ENCODE peak calls at places on chromosomes 3 and 15, in seven cellular contexts. Z is HCT116; G is psoas muscle; H is effector memory CD4-positive, alpha-beta T cell; F is kidney; J is tibial artery; C is DND-41. B is an unnamed sample. For H3K36me3, the result is how much of the 10 kb centered on the place peaks cover.

GRCh38 chr15:43218908-43219706 is 1.7 kb downstream of the EPB42 start:
- DNase-seq in J (peak), H (no peak), F (no peak), C (peak), G (no peak), Z (no peak), B (peak)

GRCh38 chr3:70108072-70108471 is 108.5 kb downstream of the SAMMSON start:
- DNase-seq in C (peak), J (no peak), H (no peak), G (no peak), Z (no peak), F (no peak), B (peak)

GRCh38 chr15:70799667-70800450 is 36.5 kb upstream of the UACA start:
- DNase-seq in J (peak), F (no peak), G (no peak), Z (no peak), H (no peak), C (no peak), B (peak)

GRCh38 chr15:98994892-98995291 is 12.7 kb downstream of the PGPEP1L start:
- DNase-seq in G (no peak), Z (no peak), J (no peak), F (no peak), C (no peak), H (no peak), B (no peak)

GRCh38 chr3:194093822-194094221 is 42.1 kb upstream of the HES1 start:
- DNase-seq in J (no peak), Z (no peak), G (no peak), C (no peak), H (no peak), F (no peak), B (no peak)

GRCh38 chr3:192026656-192027055 is 565.7 kb downstream of the PYDC2 start:
- DNase-seq in C (no peak), J (no peak), G (no peak), H (no peak), Z (no peak), F (no peak), B (no peak)

GRCh38 chr3:5086708-5087107 is 35.4 kb upstream of the ARL8B start:
- DNase-seq in Z (no peak), F (no peak), H (no peak), J (no peak), C (no peak), G (no peak), B (no peak)

GRCh38 chr3:186142556-186142955 is 33.7 kb upstream of the ETV5 start:
- DNase-seq in C (peak), J (no peak), H (no peak), Z (no peak), F (no peak), G (no peak), B (no peak)

GRCh38 chr3:62923092-62923491 is 47.9 kb upstream of the CADPS start:
- DNase-seq in F (no peak), C (no peak), H (no peak), G (no peak), J (no peak), Z (no peak), B (no peak)

DNA sequence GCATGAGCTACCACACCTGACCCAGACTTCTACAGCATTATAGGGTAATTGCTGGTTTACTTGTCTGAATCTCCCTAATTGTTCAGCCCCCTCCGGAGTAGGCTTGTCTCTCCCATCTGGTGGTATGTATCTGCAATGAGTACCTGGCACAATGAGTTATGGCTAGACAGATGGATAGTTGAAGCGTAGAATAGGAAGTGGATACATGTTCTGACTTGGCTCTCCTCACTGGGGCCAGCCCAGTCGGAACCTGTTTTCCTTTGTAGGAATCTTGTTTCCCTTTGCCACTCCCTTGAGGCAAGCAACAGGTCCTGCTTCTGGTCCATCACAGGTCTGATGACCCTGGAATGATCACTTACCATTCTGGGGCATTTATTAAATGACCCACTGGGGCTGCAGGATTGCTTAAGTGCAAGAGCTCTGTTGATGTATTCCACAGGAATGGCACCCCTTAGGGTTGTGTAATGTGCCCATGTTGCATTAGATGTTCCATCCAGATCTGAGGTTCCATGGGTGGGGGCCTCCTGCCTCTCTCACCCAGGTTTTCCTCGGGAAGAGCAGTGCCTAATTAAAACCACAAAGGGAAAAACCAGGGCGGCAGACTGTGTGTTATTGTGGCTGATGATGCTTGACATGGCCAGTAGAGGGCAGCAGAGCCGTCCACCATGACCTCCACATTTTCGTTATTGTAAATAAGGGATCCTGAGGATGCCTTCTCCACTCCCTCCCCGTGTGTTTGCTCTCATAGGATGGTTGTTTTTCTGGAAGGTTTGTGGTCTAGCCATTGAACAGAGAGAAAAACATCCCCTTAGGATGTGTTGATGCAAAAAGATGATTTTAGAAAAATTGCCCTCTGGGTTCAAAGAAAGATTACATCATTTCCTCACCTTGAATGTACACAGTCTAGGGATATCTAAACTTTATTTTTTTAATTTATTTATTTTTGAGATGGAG is 58.0 kb downstream of the CMTM8 start:
- DNase-seq in G (peak), C (peak), J (peak), F (no peak), H (peak), Z (peak), B (peak)
- H3K36me3 ChIP-seq in G (under half), C (under half), J (under half), F (under half), H (under half), Z (under half), B (under half)

DNA sequence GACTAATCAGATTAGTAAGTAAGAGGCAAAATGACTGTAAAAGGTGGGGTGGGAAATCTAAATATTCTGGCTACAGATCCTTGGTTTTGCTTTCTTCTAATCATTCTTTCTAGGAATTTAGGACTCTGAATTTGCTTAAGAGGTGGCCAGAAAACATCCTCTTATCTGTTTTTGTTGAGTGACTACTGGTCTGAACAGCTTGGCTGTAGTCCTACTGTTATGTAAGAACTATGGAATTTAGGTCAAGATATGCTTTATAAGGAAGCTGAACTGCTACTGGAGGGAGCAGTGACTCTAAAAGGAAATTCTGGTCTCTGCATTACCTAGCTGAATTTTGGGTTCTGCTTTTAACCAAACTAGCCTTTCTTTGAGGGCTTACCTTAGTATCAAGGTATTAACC is 33.5 kb upstream of the CSPG5 start:
- DNase-seq in Z (no peak), F (no peak), H (no peak), J (no peak), G (no peak), C (no peak), B (peak)
- H3K36me3 ChIP-seq in Z (under half), F (under half), H (half or more), J (under half), G (under half), C (half or more), B (under half)

GRCh38 chr15:41950505-41950904 is 21.9 kb downstream of the EHD4 start:
- DNase-seq in H (no peak), F (no peak), G (no peak), C (no peak), Z (no peak), J (no peak), B (no peak)

GRCh38 chr15:41951571-41951970 is 20.8 kb downstream of the EHD4 start:
- DNase-seq in G (no peak), C (no peak), F (no peak), Z (no peak), J (no peak), H (no peak), B (no peak)

GRCh38 chr15:41949400-41950126 is 22.8 kb downstream of the EHD4 start:
- DNase-seq in G (no peak), Z (no peak), J (no peak), H (no peak), C (no peak), F (no peak), B (no peak)

GRCh38 chr15:41948499-41948898 is 23.9 kb downstream of the EHD4 start:
- DNase-seq in J (peak), H (no peak), F (no peak), G (peak), Z (no peak), C (no peak), B (no peak)

DNA sequence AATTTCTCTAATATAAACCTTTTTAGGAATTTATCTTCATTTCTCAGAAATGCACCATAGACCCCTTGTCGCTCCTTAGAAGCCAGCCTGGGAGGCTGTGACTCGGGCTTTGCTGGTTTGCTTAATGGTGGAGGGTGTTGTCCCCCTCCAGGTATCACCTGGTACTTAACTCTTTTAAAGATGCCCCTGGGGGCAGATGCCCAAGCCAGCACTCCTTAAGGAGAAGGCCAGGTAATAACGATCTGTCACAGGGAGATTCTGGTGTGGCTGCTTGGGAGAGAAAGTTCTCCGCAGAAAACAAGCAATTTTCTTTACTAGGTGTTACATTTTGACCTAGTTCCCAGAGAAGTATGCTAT is 22.3 kb downstream of the EHD4 start:
- DNase-seq in C (no peak), Z (no peak), H (no peak), J (no peak), F (no peak), G (no peak), B (no peak)
- H3K36me3 ChIP-seq in C (under half), Z (under half), H (under half), J (under half), F (under half), G (under half), B (under half)

DNA sequence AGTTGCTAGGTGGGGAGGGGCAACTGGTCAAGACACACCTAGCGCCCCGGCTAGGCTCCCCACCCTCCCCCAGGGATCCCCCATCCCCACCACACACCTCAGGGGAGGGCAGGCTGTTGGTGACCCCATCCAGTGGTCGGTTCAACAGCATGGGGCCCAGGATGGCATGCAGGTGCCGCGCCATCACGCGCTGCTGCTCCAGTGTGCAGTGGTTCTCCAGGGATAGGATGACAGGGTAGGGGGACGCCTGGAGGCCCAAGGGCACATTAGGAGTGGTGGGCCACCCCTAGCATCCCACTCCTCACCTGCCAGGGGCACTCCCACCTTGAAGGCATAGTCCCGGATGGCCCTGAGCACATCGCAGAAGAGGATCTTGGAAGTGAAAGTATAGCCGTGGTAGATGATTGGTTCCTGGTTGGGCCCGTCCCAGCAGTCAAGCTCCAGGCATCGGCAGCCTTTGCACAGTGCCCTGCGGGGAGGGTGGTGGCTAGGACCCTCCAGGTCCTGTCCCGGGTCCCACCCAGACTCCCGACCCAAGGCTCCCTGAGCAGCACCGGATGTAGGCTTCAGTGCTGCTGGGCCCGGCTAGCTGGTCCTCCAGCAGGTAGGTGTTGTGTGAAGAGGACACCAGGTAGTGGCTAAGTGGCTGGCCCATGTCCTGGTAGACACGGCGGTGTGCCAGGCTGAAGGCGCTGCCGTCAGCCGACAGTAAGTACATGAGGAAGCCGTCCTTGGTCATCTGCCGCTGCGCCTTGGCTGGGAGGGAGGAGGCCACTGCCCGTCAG is 19.4 kb downstream of the VILL start:
- DNase-seq in Z (no peak), F (peak), H (no peak), C (no peak), J (peak), G (peak), B (no peak)
- H3K36me3 ChIP-seq in Z (under half), F (under half), H (under half), C (under half), J (half or more), G (under half), B (under half)

DNA sequence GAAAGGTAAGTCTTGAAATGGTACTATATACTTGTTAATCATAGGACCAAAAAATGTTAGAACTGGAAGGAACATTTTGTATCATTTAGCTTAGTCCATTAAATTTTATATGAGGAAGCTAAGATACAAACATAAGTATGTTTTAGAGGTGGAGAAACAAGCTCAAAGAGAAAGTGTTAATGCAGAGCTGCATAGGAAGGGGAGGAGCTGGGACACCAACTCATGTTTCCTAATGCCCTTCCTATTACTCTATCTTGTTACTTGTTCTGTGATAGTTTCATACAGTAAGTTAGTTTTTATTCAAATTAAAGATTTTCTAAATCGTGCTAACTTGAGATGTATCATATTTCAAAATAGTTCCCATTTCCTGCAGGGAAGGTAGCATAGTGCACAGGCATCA is 7.4 kb downstream of the SLC35A5 start:
- DNase-seq in J (no peak), H (no peak), Z (no peak), C (no peak), G (no peak), F (no peak), B (no peak)
- H3K36me3 ChIP-seq in J (half or more), H (under half), Z (under half), C (under half), G (under half), F (under half), B (under half)

DNA sequence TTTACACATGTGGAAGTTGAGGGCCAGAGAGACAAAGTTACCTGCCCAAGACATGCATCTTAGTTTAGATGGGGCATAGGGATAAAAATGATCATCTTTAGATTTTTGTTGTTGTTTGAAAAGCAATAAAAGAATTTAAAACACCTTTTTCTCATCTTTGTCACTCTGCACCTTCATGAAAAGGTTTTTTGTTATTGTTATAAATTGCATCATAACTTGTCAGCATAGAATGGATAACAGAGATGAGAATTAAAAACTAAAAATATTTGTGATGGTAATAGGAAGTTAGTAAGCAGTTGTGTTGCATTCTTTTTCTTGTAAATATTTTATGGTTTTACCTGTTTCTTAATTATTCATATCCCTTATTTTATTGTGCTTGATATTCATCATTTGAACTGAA is 13.4 kb upstream of the ZBTB47 start:
- DNase-seq in Z (no peak), G (no peak), H (no peak), J (no peak), C (no peak), F (no peak), B (no peak)
- H3K36me3 ChIP-seq in Z (under half), G (under half), H (half or more), J (half or more), C (half or more), F (half or more), B (under half)

DNA sequence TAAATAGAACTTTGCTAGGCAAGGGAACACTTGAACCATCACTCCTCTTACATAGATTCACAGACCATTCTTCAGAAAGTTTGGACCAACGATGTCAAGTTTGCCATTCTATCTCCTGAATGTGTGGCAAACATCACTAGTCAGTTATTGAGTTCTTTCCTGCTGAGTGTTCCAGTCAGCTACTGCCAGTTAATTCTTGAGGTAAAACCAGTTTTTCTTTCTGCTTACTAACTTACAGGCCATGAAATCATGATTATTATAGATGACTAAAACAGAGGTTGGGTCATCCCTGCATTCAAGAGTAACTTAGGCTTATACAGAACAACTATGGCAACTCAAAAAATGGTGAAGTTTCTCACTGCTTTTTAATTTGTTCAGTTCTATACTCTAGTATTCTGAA is 88.2 kb downstream of the AP4E1 start:
- DNase-seq in C (no peak), H (no peak), F (no peak), Z (no peak), G (no peak), J (no peak), B (no peak)
- H3K36me3 ChIP-seq in C (under half), H (under half), F (under half), Z (under half), G (under half), J (under half), B (under half)

GRCh38 chr15:82093774-82094211 is 48.0 kb upstream of the MEX3B start:
- DNase-seq in C (no peak), G (no peak), J (no peak), F (no peak), Z (no peak), H (no peak), B (no peak)
- H3K36me3 ChIP-seq in C (under half), G (under half), J (under half), F (under half), Z (under half), H (under half), B (under half)

GRCh38 chr3:73385538-73385937 is 239.2 kb downstream of the PDZRN3 start:
- DNase-seq in J (no peak), H (no peak), G (no peak), F (no peak), Z (no peak), C (no peak), B (no peak)

GRCh38 chr3:73384091-73384906 is 240.4 kb downstream of the PDZRN3 start:
- DNase-seq in H (no peak), G (no peak), C (no peak), Z (no peak), F (peak), J (no peak), B (no peak)

GRCh38 chr3:73393005-73393404 is 231.7 kb downstream of the PDZRN3 start:
- DNase-seq in F (no peak), H (no peak), Z (no peak), G (no peak), C (no peak), J (no peak), B (no peak)

GRCh38 chr3:73391984-73392383 is 232.8 kb downstream of the PDZRN3 start:
- DNase-seq in G (no peak), C (no peak), J (no peak), F (no peak), Z (no peak), H (no peak), B (no peak)

DNA sequence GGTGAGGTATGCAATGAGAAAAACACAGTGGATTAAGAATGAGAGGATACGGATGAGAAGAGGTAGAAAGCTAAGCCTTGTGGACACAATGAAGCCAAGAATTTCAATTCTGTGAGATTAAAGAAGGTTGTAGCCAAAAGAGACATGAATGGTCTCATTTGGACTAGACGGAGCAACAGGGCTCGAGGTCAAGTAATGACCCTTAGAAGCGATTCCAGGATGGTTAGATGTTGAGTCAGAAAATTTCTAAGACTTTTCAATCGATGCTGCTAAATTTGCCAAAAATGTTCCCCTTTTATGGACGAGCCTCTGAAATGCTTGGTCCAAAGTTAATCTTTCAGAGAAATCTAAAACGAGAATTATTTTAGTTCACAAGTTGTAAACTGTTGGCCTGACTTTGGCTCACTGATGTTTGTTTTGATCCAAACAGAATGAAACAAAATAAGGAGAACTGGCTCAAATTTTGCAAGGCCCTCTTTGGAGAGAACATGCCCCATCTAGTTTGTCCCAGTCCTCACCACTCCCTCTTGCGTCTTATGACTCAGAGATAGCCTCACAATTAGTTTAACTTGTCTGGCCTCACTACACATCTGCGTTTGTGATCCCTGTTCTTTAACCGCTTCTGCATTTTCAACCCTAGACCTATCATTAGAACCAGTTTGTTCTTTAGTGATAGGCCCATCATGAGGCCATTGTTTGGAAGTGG is 235.5 kb downstream of the PDZRN3 start:
- DNase-seq in C (no peak), G (no peak), Z (no peak), H (no peak), F (no peak), J (no peak), B (no peak)
- H3K36me3 ChIP-seq in C (under half), G (under half), Z (under half), H (under half), F (under half), J (half or more), B (under half)